ENCODE peak calls at places on chromosomes 7 and 10, in seven cellular contexts. R, D, O, V, L, T and W are unnamed samples.

GRCh38 chr7:103574536-103574935 is 128.5 kb upstream of the SLC26A5 start:
- DNase-seq in R (no peak), D (no peak), O (no peak), V (no peak), L (no peak), T (no peak), W (no peak)

GRCh38 chr7:25580156-25580555 is 351.9 kb upstream of the NPVF start:
- DNase-seq in R (no peak), D (no peak), O (no peak), V (no peak), L (no peak), T (no peak), W (no peak)

GRCh38 chr7:111679944-111680343 is 117.7 kb upstream of the IMMP2L start:
- DNase-seq in R (no peak), D (no peak), O (no peak), V (no peak), L (no peak), T (no peak), W (no peak)

GRCh38 chr7:75993689-75994387 is 557 bp downstream of the TMEM120A start:
- DNase-seq in R (peak; percentile 76), D (no peak), O (peak; percentile 85), V (peak; percentile 96), L (no peak), T (peak; percentile 90), W (no peak)

GRCh38 chr7:52119537-52119936 is 802.9 kb upstream of the COBL start:
- DNase-seq in R (no peak), D (no peak), O (no peak), V (no peak), L (no peak), T (no peak), W (no peak)

GRCh38 chr7:107971613-107972012 is 31.3 kb downstream of the LAMB1 start:
- DNase-seq in R (no peak), D (no peak), O (no peak), V (no peak), L (no peak), T (no peak), W (no peak)

GRCh38 chr10:16949806-16950205 is 132.6 kb upstream of the RSU1 start:
- DNase-seq in R (no peak), D (no peak), O (no peak), V (no peak), L (no peak), T (no peak), W (no peak)

GRCh38 chr10:29120216-29120615 is 168.7 kb upstream of the LYZL1 start:
- DNase-seq in R (no peak), D (no peak), O (no peak), V (no peak), L (no peak), T (no peak), W (no peak)

GRCh38 chr7:120760851-120761250 is 97.1 kb downstream of the TSPAN12 start:
- DNase-seq in R (no peak), D (no peak), O (no peak), V (no peak), L (no peak), T (no peak), W (no peak)

GRCh38 chr10:117431160-117431559 is 55.9 kb upstream of the PDZD8 start:
- DNase-seq in R (no peak), D (peak; percentile 28), O (no peak), V (no peak), L (no peak), T (no peak), W (no peak)

GRCh38 chr10:117425908-117426566 is 50.8 kb upstream of the PDZD8 start:
- DNase-seq in R (no peak), D (no peak), O (no peak), V (no peak), L (no peak), T (no peak), W (no peak)

GRCh38 chr10:117424789-117425649 is 49.8 kb upstream of the PDZD8 start:
- DNase-seq in R (no peak), D (no peak), O (no peak), V (no peak), L (no peak), T (peak; percentile 39), W (no peak)

GRCh38 chr10:117432866-117433265 is 57.6 kb upstream of the PDZD8 start:
- DNase-seq in R (no peak), D (no peak), O (no peak), V (no peak), L (no peak), T (no peak), W (no peak)

DNA sequence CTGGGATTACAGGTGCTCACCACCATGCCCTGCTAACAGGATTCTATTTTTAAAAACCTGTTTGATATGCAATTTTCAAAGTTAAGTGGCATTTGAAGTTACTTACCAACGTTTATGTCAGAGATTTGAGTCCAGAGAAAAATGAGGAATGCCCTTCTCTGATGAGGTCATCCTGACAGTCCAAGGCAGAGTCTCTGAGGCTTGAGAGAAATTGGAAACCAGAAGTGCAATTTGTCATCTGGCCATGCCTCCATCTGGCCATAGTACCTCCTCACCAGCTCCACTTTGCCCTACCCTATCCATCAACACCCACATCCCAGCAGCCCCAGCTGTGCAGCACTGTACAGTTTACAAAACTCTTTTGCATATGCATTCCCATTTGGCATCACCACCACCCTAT is 54.4 kb upstream of the PDZD8 start:
- DNase-seq in R (no peak), D (no peak), O (no peak), V (no peak), L (no peak), T (no peak), W (no peak)
- TF ChIP-seq SIN3A in R (no peak), D (no peak), O (no peak), V (no peak), L (no peak), T (no peak), W (no peak)

GRCh38 chr7:134752006-134752760 is 27.3 kb upstream of the CALD1 start:
- DNase-seq in R (no peak), D (no peak), O (no peak), V (no peak), L (no peak), T (no peak), W (no peak)

GRCh38 chr7:134755422-134756022 is 23.9 kb upstream of the CALD1 start:
- DNase-seq in R (no peak), D (no peak), O (no peak), V (peak; percentile 46), L (no peak), T (no peak), W (no peak)

GRCh38 chr7:134761206-134761786 is 18.1 kb upstream of the CALD1 start:
- DNase-seq in R (no peak), D (no peak), O (no peak), V (no peak), L (no peak), T (no peak), W (no peak)

GRCh38 chr7:134758981-134759380 is 20.5 kb upstream of the CALD1 start:
- DNase-seq in R (no peak), D (no peak), O (no peak), V (no peak), L (no peak), T (no peak), W (no peak)

GRCh38 chr7:134757938-134758337 is 21.5 kb upstream of the CALD1 start:
- DNase-seq in R (no peak), D (no peak), O (no peak), V (no peak), L (no peak), T (no peak), W (no peak)
- TF ChIP-seq SIN3A in R (no peak), D (no peak), O (no peak), V (no peak), L (no peak), T (no peak), W (no peak)

DNA sequence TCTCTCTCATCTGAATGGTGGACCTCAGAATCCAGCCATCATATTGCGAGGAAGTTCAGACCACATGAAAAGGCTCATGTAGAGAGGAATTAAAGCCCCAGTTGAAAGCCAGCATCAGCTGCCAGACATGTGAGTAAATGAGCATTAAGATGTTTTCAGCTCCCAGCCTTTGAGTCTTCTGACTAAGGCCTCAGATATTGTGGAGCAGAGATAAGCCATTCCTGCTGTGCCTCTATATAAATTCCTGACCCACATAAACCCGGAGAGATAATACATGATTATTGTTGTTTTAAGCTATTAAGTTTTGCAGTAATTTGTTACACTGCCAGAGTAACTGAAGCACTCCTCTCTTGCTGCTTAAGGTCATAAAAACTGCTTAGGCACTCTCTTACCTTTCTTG is 14.6 kb downstream of the FAM149B1 start:
- DNase-seq in R (no peak), D (no peak), O (no peak), V (no peak), L (no peak), T (no peak), W (no peak)
- TF ChIP-seq SIN3A in R (no peak), D (no peak), O (no peak), V (no peak), L (no peak), T (no peak), W (no peak)

DNA sequence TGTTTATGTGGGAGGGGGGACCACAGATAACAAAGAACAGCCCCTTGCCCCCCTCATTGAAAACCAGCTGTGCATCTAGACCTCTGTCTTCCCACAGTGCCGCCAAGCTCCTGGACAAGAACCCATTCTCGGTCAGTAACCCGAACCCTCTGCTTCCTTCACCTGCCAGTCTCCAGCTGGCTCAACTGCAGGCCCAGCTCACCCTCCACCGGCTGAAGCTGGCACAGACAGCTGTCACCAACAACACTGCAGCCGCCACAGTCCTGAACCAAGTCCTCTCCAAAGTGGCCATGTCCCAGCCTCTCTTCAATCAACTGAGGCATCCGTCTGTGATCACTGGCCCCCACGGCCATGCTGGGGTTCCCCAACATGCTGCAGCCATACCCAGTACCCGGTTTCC is 91.0 kb upstream of the PDCD4 start:
- DNase-seq in R (no peak), D (no peak), O (no peak), V (no peak), L (no peak), T (no peak), W (no peak)
- TF ChIP-seq SIN3A in R (no peak), D (no peak), O (no peak), V (no peak), L (no peak), T (no peak), W (no peak)

DNA sequence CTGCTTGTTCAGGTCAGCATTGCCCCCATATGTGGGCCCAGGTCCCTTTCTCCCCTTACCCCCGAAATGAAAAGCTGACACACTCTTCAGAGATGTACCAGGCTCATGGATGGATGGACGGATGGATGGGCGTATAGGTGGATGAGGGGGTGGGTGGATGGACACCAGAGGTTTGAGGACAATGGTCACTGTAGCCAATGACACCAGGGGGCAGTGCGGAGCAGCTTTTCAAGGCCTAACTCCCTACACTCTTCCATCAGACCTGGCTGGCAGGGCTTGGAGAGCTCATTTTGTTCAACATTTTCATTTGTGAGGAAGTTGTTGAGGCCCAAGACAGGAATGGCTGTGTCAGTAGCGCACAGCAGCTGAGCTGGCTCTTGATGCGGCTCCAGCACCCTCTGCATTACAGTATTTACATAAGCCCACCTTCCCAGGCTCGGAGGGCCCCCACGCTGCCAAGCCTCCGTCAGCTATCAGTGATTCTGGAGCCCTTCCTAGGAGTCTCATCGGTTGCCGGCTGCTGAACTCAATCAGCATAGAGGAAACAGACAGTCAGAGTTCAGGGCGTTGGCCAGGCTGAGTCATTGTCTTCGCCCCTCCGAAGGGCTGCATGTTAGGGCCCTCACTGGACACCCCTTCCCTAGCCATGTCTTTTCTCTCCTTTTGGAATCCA is 11.6 kb upstream of the FFAR4 start:
- DNase-seq in R (peak; percentile 70), D (peak; percentile 47), O (peak; percentile 93), V (peak; percentile 79), L (no peak), T (peak; percentile 68), W (peak; percentile 53)
- TF ChIP-seq SIN3A in R (no peak), D (no peak), O (no peak), V (no peak), L (no peak), T (no peak), W (no peak)